ENCODE peak calls at places on chromosomes 2 and 18, in six cellular contexts. One of them, this sample, is unnamed.

GRCh38 chr2:136363470-136363869 is 245.5 kb upstream of the CXCR4 start:
- DNase-seq in EL: no peak
- DNase-seq in stimulated activated CD4-positive, alpha-beta T cell treated with anti-CD3 and anti-CD28 coated beads, Interleukin-15, amount 100 ng/mL, for 24 hours: no peak
- DNase-seq in NCI-H526: no peak
- DNase-seq in anterior cingulate cortex: no peak
- DNase-seq in A549: no peak
- DNase-seq in this sample: no peak

GRCh38 chr18:78730564-78731422 is 248.8 kb upstream of the SALL3 start:
- DNase-seq in NCI-H526: peak
- DNase-seq in EL: no peak
- DNase-seq in A549: no peak
- DNase-seq in anterior cingulate cortex: no peak
- DNase-seq in stimulated activated CD4-positive, alpha-beta T cell treated with anti-CD3 and anti-CD28 coated beads, Interleukin-15, amount 100 ng/mL, for 24 hours: no peak
- DNase-seq in this sample: no peak

GRCh38 chr2:234304945-234305344 is 191.9 kb downstream of the ARL4C start:
- DNase-seq in stimulated activated CD4-positive, alpha-beta T cell treated with anti-CD3 and anti-CD28 coated beads, Interleukin-15, amount 100 ng/mL, for 24 hours: no peak
- DNase-seq in NCI-H526: no peak
- DNase-seq in EL: peak
- DNase-seq in anterior cingulate cortex: no peak
- DNase-seq in A549: peak
- DNase-seq in this sample: no peak

GRCh38 chr2:17934721-17935120 is 56.3 kb downstream of the KCNS3 start:
- DNase-seq in anterior cingulate cortex: no peak
- DNase-seq in EL: peak
- DNase-seq in stimulated activated CD4-positive, alpha-beta T cell treated with anti-CD3 and anti-CD28 coated beads, Interleukin-15, amount 100 ng/mL, for 24 hours: no peak
- DNase-seq in A549: no peak
- DNase-seq in NCI-H526: no peak
- DNase-seq in this sample: no peak

GRCh38 chr2:159130302-159130701 is 156.2 kb downstream of the WDSUB1 start:
- DNase-seq in NCI-H526: no peak
- DNase-seq in anterior cingulate cortex: no peak
- DNase-seq in EL: no peak
- DNase-seq in A549: no peak
- DNase-seq in stimulated activated CD4-positive, alpha-beta T cell treated with anti-CD3 and anti-CD28 coated beads, Interleukin-15, amount 100 ng/mL, for 24 hours: no peak
- DNase-seq in this sample: no peak

GRCh38 chr2:239809391-239809790 is 215.8 kb downstream of the NDUFA10 start:
- DNase-seq in anterior cingulate cortex: no peak
- DNase-seq in A549: no peak
- DNase-seq in EL: no peak
- DNase-seq in NCI-H526: no peak
- DNase-seq in stimulated activated CD4-positive, alpha-beta T cell treated with anti-CD3 and anti-CD28 coated beads, Interleukin-15, amount 100 ng/mL, for 24 hours: no peak
- DNase-seq in this sample: no peak

GRCh38 chr2:189709761-189710160 is 35.3 kb downstream of the ANKAR start:
- DNase-seq in A549: no peak
- DNase-seq in EL: no peak
- DNase-seq in NCI-H526: peak
- DNase-seq in anterior cingulate cortex: no peak
- DNase-seq in stimulated activated CD4-positive, alpha-beta T cell treated with anti-CD3 and anti-CD28 coated beads, Interleukin-15, amount 100 ng/mL, for 24 hours: no peak
- DNase-seq in this sample: no peak

GRCh38 chr2:121002597-121002996 is 266.9 kb downstream of the GLI2 start:
- DNase-seq in anterior cingulate cortex: no peak
- DNase-seq in EL: no peak
- DNase-seq in stimulated activated CD4-positive, alpha-beta T cell treated with anti-CD3 and anti-CD28 coated beads, Interleukin-15, amount 100 ng/mL, for 24 hours: no peak
- DNase-seq in NCI-H526: no peak
- DNase-seq in A549: no peak
- DNase-seq in this sample: no peak

GRCh38 chr2:53785378-53785777 is 1.4 kb downstream of the ASB3 start:
- DNase-seq in NCI-H526: no peak
- DNase-seq in stimulated activated CD4-positive, alpha-beta T cell treated with anti-CD3 and anti-CD28 coated beads, Interleukin-15, amount 100 ng/mL, for 24 hours: no peak
- DNase-seq in A549: no peak
- DNase-seq in anterior cingulate cortex: no peak
- DNase-seq in EL: peak
- DNase-seq in this sample: no peak

This sample was measured in activated T-helper 2 cell treated with anti-CD3 and anti-CD28 coated beads, Interferon-gamma antibody, Interleukin-2, Interleukin-4, amounts not matched to agents 10 μg/mL and 5 μg/mL and 100 μg/mL, durations not matched to agents 14 hours and 24 hours and 36 hours.